ENCODE peak calls at places on chromosomes 1 and 21, in nine cellular contexts. E is keratinocyte, F is astrocyte of the spinal cord, Y is PC-3, D is GM10248, J is B cell, R is Peyer's patch, H is dorsolateral prefrontal cortex, O is foreskin keratinocyte. M is an unnamed sample.

GRCh38 chr1:99766378-99766800 is at the start of gene FRRS1:
- DNase-seq in O (peak), R (peak), Y (peak), F (peak), H (peak), E (peak), D (peak), J (peak), M (peak)

GRCh38 chr1:37631039-37631428 is 3.7 kb downstream of the RSPO1 start:
- DNase-seq in E (no peak), H (no peak), J (no peak), F (no peak), R (no peak), D (no peak), O (no peak), Y (no peak), M (no peak)

GRCh38 chr1:184164529-184164928 is 113.0 kb downstream of the TSEN15 start:
- DNase-seq in O (no peak), J (no peak), D (no peak), Y (no peak), R (no peak), F (no peak), H (no peak), E (no peak), M (no peak)

GRCh38 chr1:151897861-151898468 is 11.3 kb downstream of the THEM4 start:
- DNase-seq in H (no peak), O (no peak), Y (no peak), R (peak), J (no peak), E (no peak), D (no peak), F (no peak), M (no peak)

GRCh38 chr1:25614466-25615171 is 2.0 kb upstream of the MAN1C1 start:
- DNase-seq in Y (no peak), R (no peak), D (no peak), J (no peak), F (no peak), E (no peak), O (no peak), H (no peak), M (no peak)

GRCh38 chr1:112904071-112904830 is 51.7 kb downstream of the SLC16A1 start:
- DNase-seq in J (no peak), H (no peak), D (no peak), O (peak), R (no peak), F (peak), Y (peak), E (peak), M (no peak)

GRCh38 chr1:19179597-19180271 is 30.3 kb downstream of the UBR4 start:
- DNase-seq in D (no peak), Y (peak), H (no peak), E (no peak), R (no peak), O (no peak), F (peak), J (no peak), M (no peak)

GRCh38 chr1:248815407-248816034 is 10.2 kb downstream of the SH3BP5L start:
- DNase-seq in D (no peak), F (no peak), Y (no peak), J (no peak), O (no peak), E (no peak), R (no peak), H (no peak), M (no peak)

GRCh38 chr1:173122958-173123852 is 72.5 kb upstream of the TNFSF18 start:
- DNase-seq in E (peak), O (peak), D (no peak), R (peak), Y (no peak), F (peak), J (no peak), H (no peak), M (peak)

GRCh38 chr1:19033926-19034680 is 77.6 kb upstream of the IFFO2 start:
- DNase-seq in R (no peak), J (no peak), H (peak), O (peak), E (peak), Y (peak), D (no peak), F (peak), M (no peak)

GRCh38 chr21:41883582-41883981 is 4.4 kb upstream of the PRDM15 start:
- DNase-seq in O (no peak), H (no peak), R (no peak), F (no peak), D (no peak), J (no peak), Y (no peak), E (no peak), M (no peak)

GRCh38 chr1:156281281-156282142 is 1.1 kb downstream of the SMG5 start:
- DNase-seq in E (no peak), F (peak), H (no peak), Y (peak), R (no peak), J (no peak), O (no peak), D (peak), M (no peak)

GRCh38 chr1:52550447-52550846 is 2.4 kb downstream of the TUT4 start:
- DNase-seq in R (no peak), D (no peak), Y (no peak), E (no peak), F (no peak), J (no peak), H (no peak), O (no peak), M (no peak)

GRCh38 chr1:180181048-180181447 is 26.4 kb downstream of the QSOX1 start:
- DNase-seq in Y (peak), H (no peak), R (peak), O (no peak), E (no peak), D (no peak), J (no peak), F (peak), M (no peak)

GRCh38 chr1:204493882-204494280 is 724 bp downstream of the PIK3C2B start:
- DNase-seq in Y (peak), E (no peak), F (no peak), H (peak), O (no peak), D (peak), R (peak), J (peak), M (no peak)

GRCh38 chr1:99173900-99174299 is 90.4 kb upstream of the PLPPR4 start:
- DNase-seq in Y (peak), R (no peak), H (no peak), D (no peak), E (no peak), F (no peak), O (no peak), J (no peak), M (no peak)

GRCh38 chr1:183589384-183589783 is 875 bp downstream of the NCF2 start:
- DNase-seq in R (no peak), O (no peak), D (no peak), J (no peak), H (no peak), Y (no peak), F (no peak), E (no peak), M (no peak)

GRCh38 chr1:205375816-205376545 is 19.3 kb upstream of the KLHDC8A start:
- DNase-seq in J (no peak), O (peak), D (no peak), E (no peak), Y (peak), R (no peak), H (no peak), F (peak), M (no peak)

GRCh38 chr1:210250998-210251679 is 18.5 kb downstream of the SERTAD4 start:
- DNase-seq in F (peak), Y (peak), O (peak), R (peak), J (no peak), E (peak), D (no peak), H (peak), M (no peak)

GRCh38 chr1:6275826-6276764 is 15.2 kb upstream of the GPR153 start:
- DNase-seq in R (peak), F (peak), D (no peak), J (no peak), H (peak), O (peak), Y (no peak), E (no peak), M (no peak)

GRCh38 chr21:45286671-45287437 is 841 bp downstream of the POFUT2 start:
- DNase-seq in D (no peak), E (no peak), F (no peak), O (no peak), J (no peak), R (peak), Y (no peak), H (peak), M (no peak)

GRCh38 chr21:45287438-45288391 is at the start of gene POFUT2:
- DNase-seq in J (peak), D (peak), H (peak), R (peak), O (peak), F (peak), E (peak), Y (peak), M (peak)

GRCh38 chr21:45289134-45289533 is 1.4 kb upstream of the POFUT2 start:
- DNase-seq in E (no peak), J (no peak), H (no peak), F (no peak), O (no peak), D (no peak), Y (no peak), R (no peak), M (no peak)

GRCh38 chr21:45289655-45290515 is 2.2 kb upstream of the POFUT2 start:
- DNase-seq in F (no peak), J (peak), O (no peak), D (no peak), R (no peak), Y (peak), E (no peak), H (peak), M (no peak)

DNA sequence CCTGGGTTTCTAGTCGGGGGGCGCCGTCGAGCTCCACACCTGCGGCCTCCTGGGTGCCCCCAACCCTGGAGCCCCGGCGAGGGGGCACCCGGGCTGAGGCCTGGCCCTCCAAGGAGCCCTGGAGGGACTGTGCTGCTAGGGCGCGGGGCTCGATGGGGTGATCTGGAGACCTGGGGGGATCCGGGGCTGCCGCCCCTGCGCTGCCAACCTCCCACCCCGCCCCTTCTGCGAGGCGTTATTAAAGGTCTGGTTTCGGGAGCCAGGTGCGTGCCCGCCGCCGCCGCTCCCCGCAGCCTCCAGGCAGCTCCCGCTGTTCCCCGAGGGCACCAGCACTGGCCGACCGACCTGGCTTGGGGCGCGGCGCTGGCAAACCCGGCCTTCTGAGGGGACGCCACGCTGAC is 746 bp upstream of the POFUT2 start:
- DNase-seq in D (no peak), O (no peak), Y (no peak), F (no peak), H (peak), E (no peak), J (no peak), R (peak), M (no peak)
- TF ChIP-seq CTCF in D (no peak), O (no peak), Y (no peak), F (no peak), H (no peak), E (no peak), J (no peak), R (no peak), M (no peak)

DNA sequence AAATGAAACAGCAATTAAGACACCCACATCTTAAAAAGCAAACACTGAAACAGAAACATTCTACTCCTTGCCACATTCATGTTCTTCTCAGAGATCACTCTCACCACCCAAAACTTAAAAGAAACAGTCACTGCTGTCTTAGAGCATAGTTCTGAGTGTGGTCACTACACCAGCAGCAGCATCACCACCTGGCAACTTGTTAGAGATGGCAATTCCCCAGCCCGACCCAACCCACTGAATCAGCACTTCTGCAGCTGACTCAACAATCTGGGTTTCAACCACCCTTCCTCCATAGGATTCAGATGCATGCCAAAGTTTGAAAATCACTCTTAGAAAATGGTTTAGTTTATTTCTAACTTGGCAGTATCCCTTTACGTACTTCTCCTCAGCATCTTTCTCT is 126.1 kb downstream of the CDC42BPA start:
- DNase-seq in J (no peak), R (no peak), F (peak), H (no peak), O (peak), D (no peak), Y (peak), E (peak), M (no peak)
- TF ChIP-seq CTCF in J (no peak), R (no peak), F (no peak), H (no peak), O (peak), D (no peak), Y (no peak), E (no peak), M (no peak)

DNA sequence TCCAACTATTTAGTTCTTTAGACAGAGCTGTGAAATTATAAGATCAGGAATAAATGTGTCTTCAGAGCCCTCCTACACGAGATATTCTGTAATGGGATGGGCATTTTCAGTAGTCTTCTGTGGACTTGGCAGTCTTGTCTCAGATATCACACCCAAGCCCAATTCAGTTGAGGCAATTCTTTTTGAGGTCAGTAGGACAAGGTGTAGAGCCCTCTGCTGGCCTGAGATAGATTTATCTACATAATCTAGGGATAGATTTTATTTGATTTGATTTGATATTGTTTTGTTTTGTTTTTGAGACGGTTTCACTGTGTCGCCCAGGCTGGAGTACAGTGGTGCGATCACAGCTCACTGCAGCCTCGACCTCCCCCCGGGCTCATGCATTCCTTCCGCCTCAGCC is 77.5 kb downstream of the FMN2 start:
- DNase-seq in E (no peak), F (peak), D (no peak), J (no peak), O (no peak), Y (peak), R (no peak), H (no peak), M (no peak)
- TF ChIP-seq CTCF in E (no peak), F (peak), D (no peak), J (no peak), O (no peak), Y (peak), R (no peak), H (no peak), M (no peak)

GRCh38 chr1:240092301-240093119 is 827 bp downstream of the FMN2 start:
- DNase-seq in H (peak), E (no peak), J (no peak), F (peak), D (no peak), O (no peak), Y (peak), R (no peak), M (no peak)
- TF ChIP-seq CTCF in H (peak), E (no peak), J (no peak), F (peak), D (no peak), O (no peak), Y (peak), R (no peak), M (no peak)

GRCh38 chr1:3365519-3366158 is 88.8 kb upstream of the ARHGEF16 start:
- DNase-seq in O (no peak), D (no peak), E (no peak), R (no peak), Y (no peak), F (no peak), H (no peak), J (no peak), M (no peak)

GRCh38 chr1:3364983-3365382 is 89.5 kb upstream of the ARHGEF16 start:
- DNase-seq in Y (no peak), O (no peak), D (no peak), J (no peak), H (no peak), R (no peak), E (no peak), F (no peak), M (no peak)

GRCh38 chr1:3367376-3367775 is 87.1 kb upstream of the ARHGEF16 start:
- DNase-seq in F (no peak), H (no peak), E (no peak), Y (no peak), J (no peak), O (no peak), D (no peak), R (no peak), M (no peak)

GRCh38 chr1:3368059-3368458 is 86.4 kb upstream of the ARHGEF16 start:
- DNase-seq in D (no peak), Y (no peak), F (no peak), O (no peak), E (no peak), H (no peak), R (no peak), J (no peak), M (no peak)

DNA sequence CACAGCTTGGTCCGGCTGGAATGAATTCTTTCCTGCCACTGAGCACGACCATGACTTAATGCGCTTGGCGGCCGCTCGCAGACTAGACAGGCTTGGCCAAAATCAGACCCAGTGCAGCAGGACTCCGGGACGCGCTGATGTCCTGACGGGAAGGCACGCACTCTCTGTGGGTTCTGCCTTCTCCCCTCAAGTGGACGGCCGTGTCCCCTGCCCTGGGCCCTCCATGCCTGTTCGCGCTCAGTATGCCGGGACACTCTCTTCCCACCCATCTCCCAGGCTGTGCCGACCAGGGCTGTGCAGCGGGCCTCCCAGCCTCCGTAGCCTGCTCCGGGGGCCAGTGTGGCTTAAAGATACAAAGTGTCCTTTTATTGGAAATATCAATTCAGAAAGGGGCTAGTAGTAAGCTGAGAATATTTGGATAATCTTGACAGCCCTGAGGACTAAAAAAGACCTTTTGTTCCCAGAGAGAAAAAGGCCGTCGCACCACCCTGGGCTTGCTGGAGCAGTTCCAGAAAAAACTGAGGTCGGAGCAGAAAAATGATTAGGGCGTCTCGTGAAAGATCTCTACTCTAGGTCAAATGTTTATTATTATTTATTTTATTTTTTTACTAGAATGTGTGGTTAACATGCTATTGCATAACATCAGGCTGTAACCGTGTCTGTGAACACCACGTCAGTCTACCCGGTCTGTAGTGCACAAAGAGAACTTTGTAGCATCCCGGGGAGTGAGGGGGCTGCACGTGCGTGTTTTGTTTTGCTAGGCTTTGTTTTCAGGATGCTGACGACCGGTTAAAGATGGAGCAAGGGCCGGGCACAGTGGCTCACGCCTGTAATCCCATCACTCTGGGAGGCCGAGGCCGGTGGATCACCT is 88.0 kb upstream of the ARHGEF16 start:
- DNase-seq in F (peak), Y (peak), E (no peak), D (no peak), H (no peak), R (no peak), O (no peak), J (no peak), M (no peak)
- TF ChIP-seq CTCF in F (no peak), Y (no peak), E (no peak), D (no peak), H (no peak), R (no peak), O (no peak), J (no peak), M (no peak)

M was measured in CD14-positive monocyte.